ENCODE peak calls at places on chromosome 4, in four cellular contexts. X is adrenal gland, M is heart left ventricle, G is neuronal stem cell. Y is an unnamed sample.

GRCh38 chr4:82561745-82562552 is at the start of gene TMEM150C:
- DNase-seq in X (peak), G (peak), M (peak), Y (no peak)

GRCh38 chr4:165053645-165054044 is at the start of gene TRIM75:
- DNase-seq in G (no peak), M (no peak), X (no peak), Y (no peak)

GRCh38 chr4:52721968-52722814 is 29.0 kb downstream of the ERVMER34-1 start:
- DNase-seq in M (peak), X (peak), G (peak), Y (peak)

GRCh38 chr4:168978001-168978700 is 31.9 kb downstream of the CBR4 start:
- DNase-seq in M (no peak), G (no peak), X (no peak), Y (no peak)

GRCh38 chr4:170025523-170026252 is 507 bp downstream of the MFAP3L start:
- DNase-seq in X (no peak), M (no peak), G (peak), Y (no peak)

GRCh38 chr4:29052266-29052665 is 1667.9 kb upstream of the PCDH7 start:
- DNase-seq in X (no peak), M (no peak), G (no peak), Y (no peak)

GRCh38 chr4:48017108-48017527 is 546 bp downstream of the NIPAL1 start:
- DNase-seq in G (peak), X (peak), M (peak), Y (peak)

GRCh38 chr4:42344749-42345148 is 52.5 kb upstream of the SHISA3 start:
- DNase-seq in G (no peak), X (no peak), M (no peak), Y (no peak)

GRCh38 chr4:78585633-78586032 is 34.1 kb downstream of the ANXA3 start:
- DNase-seq in G (no peak), X (no peak), M (no peak), Y (no peak)

GRCh38 chr4:129350800-129351199 is 254.8 kb downstream of the C4orf33 start:
- DNase-seq in M (no peak), X (no peak), G (no peak), Y (no peak)

GRCh38 chr4:105401278-105401677 is 72.6 kb downstream of the PPA2 start:
- DNase-seq in M (no peak), X (no peak), G (no peak), Y (no peak)

GRCh38 chr4:13920901-13921300 is 293.4 kb upstream of the BOD1L1 start:
- DNase-seq in M (peak), G (no peak), X (no peak), Y (no peak)

GRCh38 chr4:128315756-128316520 is 28.3 kb upstream of the PGRMC2 start:
- DNase-seq in G (no peak), X (no peak), M (no peak), Y (no peak)

GRCh38 chr4:78568640-78569261 is 17.2 kb downstream of the ANXA3 start:
- DNase-seq in G (no peak), X (no peak), M (no peak), Y (no peak)

GRCh38 chr4:126405369-126405982 is 1090.7 kb downstream of the FAT4 start:
- DNase-seq in G (no peak), M (no peak), X (no peak), Y (no peak)

GRCh38 chr4:11228575-11228974 is 200.1 kb downstream of the HS3ST1 start:
- DNase-seq in G (no peak), X (no peak), M (no peak), Y (no peak)

GRCh38 chr4:96312049-96312685 is 472.3 kb downstream of the PDHA2 start:
- DNase-seq in X (no peak), M (no peak), G (no peak), Y (no peak)

GRCh38 chr4:88765729-88766128 is 68.1 kb upstream of the NAP1L5 start:
- DNase-seq in X (peak), M (peak), G (no peak), Y (no peak)

DNA sequence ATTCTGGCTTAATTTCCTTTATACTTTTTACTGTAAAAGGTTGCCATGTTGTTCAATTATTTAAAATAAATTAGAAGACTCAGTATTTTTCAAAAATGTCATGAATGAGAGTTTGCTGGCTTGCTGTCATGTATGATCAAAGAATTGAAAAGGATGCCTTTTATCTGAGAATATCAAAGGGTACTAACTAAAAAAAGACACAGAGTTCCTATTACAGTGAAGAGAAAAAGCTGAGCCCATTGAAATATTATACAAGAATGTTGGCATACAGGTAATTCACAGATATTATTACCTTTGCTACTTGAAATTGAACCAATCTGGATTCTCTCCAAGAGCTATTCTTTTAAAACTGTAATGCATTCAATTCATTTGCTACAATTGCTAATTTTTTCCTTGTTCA is 200.0 kb downstream of the PPP3CA start:
- DNase-seq in M (no peak), X (no peak), G (no peak), Y (no peak)
- H3K4me3 ChIP-seq in M (no peak), X (no peak), G (no peak), Y (no peak)

DNA sequence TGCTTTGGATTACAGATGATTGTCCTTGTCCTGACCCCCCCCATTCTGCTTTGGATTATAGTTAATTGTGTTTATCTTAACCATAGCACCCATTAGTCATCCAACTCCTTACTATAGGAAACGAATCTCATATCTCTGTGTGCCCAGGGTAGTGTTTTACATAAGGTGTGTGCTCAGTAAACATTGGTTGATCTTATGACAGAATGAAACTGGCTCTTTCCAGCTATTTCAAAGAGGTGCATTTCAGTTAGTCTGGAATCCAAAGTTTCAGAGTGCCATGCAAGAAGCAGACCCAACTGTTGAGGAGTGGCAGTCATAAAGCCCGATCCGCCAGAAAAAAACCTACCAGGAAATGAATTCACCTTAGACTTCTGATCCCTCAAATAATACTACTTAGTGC is 14.7 kb downstream of the TRIM2 start:
- DNase-seq in G (no peak), M (no peak), X (no peak), Y (no peak)
- H3K27ac ChIP-seq in G (no peak), M (no peak), X (no peak), Y (peak)

DNA sequence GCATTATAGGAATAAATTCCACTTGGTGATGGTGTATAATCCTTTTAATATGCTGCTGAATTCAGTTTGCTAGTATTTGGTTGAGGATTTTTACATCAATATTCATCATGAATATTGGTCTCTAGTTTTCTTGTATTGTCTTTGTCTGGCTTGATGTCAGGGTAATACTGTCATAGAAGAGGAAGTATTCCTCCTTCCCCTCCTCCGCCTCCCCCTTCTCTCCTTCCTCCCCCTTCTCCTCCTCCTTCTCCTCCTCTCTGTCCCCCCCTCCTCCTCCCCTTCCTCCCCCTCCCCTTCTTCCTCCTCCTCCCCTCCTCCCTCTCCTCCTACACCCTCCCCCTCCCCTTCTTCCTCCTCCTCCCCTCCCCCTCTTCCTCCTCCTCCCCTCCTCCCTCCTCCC is 65.8 kb downstream of the RGS12 start:
- DNase-seq in G (no peak), X (no peak), M (no peak), Y (no peak)
- H3K4me3 ChIP-seq in G (no peak), X (no peak), M (no peak), Y (no peak)

GRCh38 chr4:151284534-151285245 is 7.7 kb downstream of the PRSS48 start:
- DNase-seq in X (no peak), G (no peak), M (no peak), Y (no peak)
- H3K27ac ChIP-seq in X (no peak), G (peak), M (no peak), Y (no peak)

DNA sequence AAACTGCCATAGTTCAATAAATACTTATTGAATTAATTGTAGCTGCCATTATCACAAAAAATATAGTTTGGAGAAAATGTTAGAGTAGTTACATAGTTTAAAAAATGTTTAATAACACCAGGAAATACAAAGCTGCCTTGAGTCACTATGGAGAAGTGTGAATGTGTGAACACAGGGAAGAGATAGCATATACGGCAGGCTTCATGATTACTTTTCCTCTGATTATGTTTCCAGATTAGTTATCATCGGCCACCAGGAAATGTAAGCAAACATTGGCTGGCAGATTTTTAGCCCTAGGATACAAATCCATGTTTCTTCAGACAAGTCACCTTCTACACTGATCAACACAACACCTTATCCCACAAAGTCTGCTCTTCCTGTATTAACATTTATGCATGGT is 4.4 kb downstream of the PRDM5 start:
- DNase-seq in M (no peak), X (no peak), G (no peak), Y (no peak)
- H3K4me3 ChIP-seq in M (no peak), X (no peak), G (no peak), Y (no peak)

GRCh38 chr4:147733614-147734344 is 1.9 kb downstream of the ARHGAP10 start:
- DNase-seq in M (peak), X (peak), G (no peak), Y (no peak)
- H3K27ac ChIP-seq in M (peak), X (peak), G (no peak), Y (peak)

Y was measured in stomach.